ENCODE peak calls at places on chromosomes 11 and 22, in ten cellular contexts. C is endothelial cell, X is fibroblast of pulmonary artery, L is right lobe of liver, Q is fibroblast of the aortic adventitia, I is neural crest cell, M is cardiac muscle cell, U is osteocyte, F is neural progenitor cell, V is RWPE1. R is an unnamed sample.
A peak's percentile ranks its signal among the peaks of the same experiment; 100 is the strongest.

GRCh38 chr22:50157976-50158375 is 12.6 kb upstream of the PANX2 start:
- DNase-seq in C (no peak), X (no peak), L (no peak), Q (no peak), I (no peak), M (no peak), U (no peak), F (no peak), V (peak; percentile 40), R (no peak)

GRCh38 chr22:33272866-33273265 is 214.7 kb upstream of the SYN3 start:
- DNase-seq in C (no peak), X (no peak), L (no peak), Q (no peak), I (no peak), M (no peak), U (no peak), F (no peak), V (no peak), R (no peak)

GRCh38 chr22:18091916-18092526 is 14.2 kb downstream of the PEX26 start:
- DNase-seq in C (no peak), X (peak; percentile 88), L (peak; percentile 85), Q (peak; percentile 89), I (no peak), M (peak; percentile 93), U (no peak), F (no peak), V (no peak), R (no peak)

GRCh38 chr11:42974510-42974909 is 337.3 kb upstream of the API5 start:
- DNase-seq in C (no peak), X (no peak), L (no peak), Q (no peak), I (no peak), M (no peak), U (no peak), F (peak; percentile 20), V (no peak), R (no peak)

GRCh38 chr22:27804016-27804415 is 2.5 kb upstream of the MN1 start:
- DNase-seq in C (no peak), X (no peak), L (no peak), Q (no peak), I (no peak), M (no peak), U (no peak), F (no peak), V (no peak), R (no peak)

GRCh38 chr22:23833017-23833795 is 5.6 kb downstream of the DERL3 start:
- DNase-seq in C (no peak), X (no peak), L (peak; percentile 10), Q (no peak), I (no peak), M (no peak), U (no peak), F (no peak), V (no peak), R (peak; percentile 80)

GRCh38 chr11:2721163-2721935 is 21.6 kb upstream of the KCNQ1OT1 start:
- DNase-seq in C (no peak), X (no peak), L (no peak), Q (no peak), I (peak; percentile 34), M (no peak), U (no peak), F (peak; percentile 96), V (no peak), R (no peak)

GRCh38 chr11:21675049-21675616 is 517.8 kb upstream of the ANO5 start:
- DNase-seq in C (no peak), X (no peak), L (no peak), Q (no peak), I (no peak), M (no peak), U (no peak), F (no peak), V (no peak), R (no peak)

GRCh38 chr22:21012446-21013407 is 2.2 kb upstream of the P2RX6 start:
- DNase-seq in C (no peak), X (no peak), L (no peak), Q (no peak), I (no peak), M (no peak), U (no peak), F (no peak), V (no peak), R (no peak)

GRCh38 chr11:10319691-10320090 is 14.8 kb downstream of the ADM start:
- DNase-seq in C (no peak), X (no peak), L (no peak), Q (no peak), I (no peak), M (no peak), U (no peak), F (no peak), V (no peak), R (no peak)

GRCh38 chr11:123251656-123252344 is 56.8 kb upstream of the CLMP start:
- DNase-seq in C (no peak), X (peak; percentile 84), L (no peak), Q (peak; percentile 70), I (no peak), M (peak; percentile 88), U (no peak), F (no peak), V (no peak), R (no peak)

GRCh38 chr11:66745356-66746235 is 16.6 kb upstream of the SPTBN2 start:
- DNase-seq in C (no peak), X (no peak), L (peak; percentile 46), Q (no peak), I (no peak), M (no peak), U (peak; percentile 73), F (peak; percentile 34), V (peak; percentile 41), R (no peak)

GRCh38 chr11:83195176-83195531 is 1.6 kb downstream of the ANKRD42 start:
- DNase-seq in C (no peak), X (peak; percentile 11), L (no peak), Q (no peak), I (no peak), M (no peak), U (no peak), F (no peak), V (no peak), R (no peak)

GRCh38 chr22:30208631-30209603 is 37.6 kb downstream of the LIF start:
- DNase-seq in C (no peak), X (peak; percentile 94), L (peak; percentile 63), Q (peak; percentile 99), I (no peak), M (peak; percentile 96), U (no peak), F (no peak), V (no peak), R (peak; percentile 59)

GRCh38 chr22:23029521-23030228 is 40.6 kb upstream of the GNAZ start:
- DNase-seq in C (no peak), X (no peak), L (no peak), Q (no peak), I (no peak), M (no peak), U (no peak), F (peak; percentile 44), V (no peak), R (no peak)

GRCh38 chr11:14906614-14907392 is 14.8 kb upstream of the CYP2R1 start:
- DNase-seq in C (no peak), X (no peak), L (no peak), Q (no peak), I (no peak), M (no peak), U (no peak), F (no peak), V (no peak), R (no peak)

GRCh38 chr11:132072044-132072879 is 701.8 kb downstream of the NTM start:
- DNase-seq in C (no peak), X (peak; percentile 96), L (no peak), Q (peak; percentile 96), I (no peak), M (peak; percentile 90), U (no peak), F (no peak), V (peak; percentile 91), R (no peak)

GRCh38 chr11:67670316-67671210 is 3.9 kb downstream of the ALDH3B2 start:
- DNase-seq in C (no peak), X (no peak), L (no peak), Q (no peak), I (no peak), M (no peak), U (no peak), F (no peak), V (no peak), R (no peak)

GRCh38 chr11:34105079-34105956 is at the start of gene NAT10:
- DNase-seq in C (peak; percentile 93), X (peak; percentile 99), L (peak; percentile 95), Q (peak; percentile 99), I (peak; percentile 91), M (peak; percentile 99), U (peak; percentile 99), F (peak; percentile 99), V (peak; percentile 94), R (peak; percentile 99)
- TF ChIP-seq CTCF in C (no peak), X (peak; percentile 3), L (peak; percentile 18), Q (peak; percentile 9), I (peak; percentile 32), M (peak; percentile 16), U (peak; percentile 22), F (peak; percentile 32), V (no peak), R (peak; percentile 19)

GRCh38 chr11:57667715-57668466 is at the start of gene ZDHHC5:
- DNase-seq in C (peak; percentile 97), X (peak; percentile 100), L (peak; percentile 99), Q (peak; percentile 100), I (peak; percentile 96), M (peak; percentile 100), U (peak; percentile 100), F (peak; percentile 99), V (peak; percentile 99), R (peak; percentile 100)
- TF ChIP-seq CTCF in C (peak; percentile 80), X (no peak), L (peak; percentile 54), Q (peak; percentile 7), I (peak; percentile 57), M (peak; percentile 35), U (peak; percentile 67), F (peak; percentile 58), V (peak; percentile 60), R (peak; percentile 78)

DNA sequence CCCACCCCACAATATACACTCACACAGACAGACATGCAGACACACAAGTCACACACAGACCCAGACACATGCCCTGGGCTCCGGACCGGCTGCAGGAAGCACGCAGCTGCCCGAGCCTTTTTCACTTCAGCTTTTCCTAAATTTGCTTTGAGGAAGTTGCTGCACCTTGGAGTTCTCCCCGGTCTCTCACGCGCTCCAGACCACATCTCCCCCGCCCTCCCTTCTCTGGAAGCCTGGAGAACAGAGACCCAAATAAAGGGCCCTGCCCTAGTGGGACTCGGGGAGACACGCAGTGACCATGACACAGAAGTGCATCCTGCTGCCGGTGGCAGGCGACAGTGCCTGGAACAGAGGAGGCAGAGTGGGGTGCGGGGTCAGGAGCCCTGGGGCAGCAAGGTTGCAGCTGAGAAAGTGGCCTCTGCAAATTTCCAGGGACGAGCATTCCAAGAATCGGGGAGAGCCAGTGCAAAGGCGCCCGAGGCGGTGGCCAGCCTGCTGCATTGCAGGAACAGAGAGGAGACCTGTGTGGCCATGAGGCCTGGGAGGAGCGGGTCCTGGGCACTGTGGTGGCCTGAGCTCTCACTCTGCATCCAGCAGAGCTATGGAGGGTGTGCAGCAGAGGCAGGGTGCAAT is 19.1 kb downstream of the RPL3 start:
- DNase-seq in C (no peak), X (no peak), L (no peak), Q (no peak), I (no peak), M (no peak), U (no peak), F (no peak), V (no peak), R (no peak)
- TF ChIP-seq CTCF in C (no peak), X (no peak), L (no peak), Q (peak; percentile 16), I (no peak), M (no peak), U (no peak), F (no peak), V (no peak), R (no peak)

GRCh38 chr11:762421-763072 is 14.7 kb downstream of the GATD1 start:
- DNase-seq in C (no peak), X (peak; percentile 66), L (no peak), Q (peak; percentile 73), I (no peak), M (peak; percentile 74), U (no peak), F (no peak), V (peak; percentile 94), R (no peak)
- TF ChIP-seq CTCF in C (no peak), X (no peak), L (no peak), Q (peak; percentile 38), I (peak; percentile 26), M (peak; percentile 3), U (no peak), F (peak; percentile 17), V (peak; percentile 37), R (peak; percentile 51)

R was measured in chondrocyte.